ENCODE peak calls at places on chromosomes 2 and 18, in five cellular contexts. L, M, Z, X and U are unnamed samples.

GRCh38 chr2:235595420-235596010 is 101.7 kb downstream of the AGAP1 start:
- DNase-seq in M (peak), X (peak), Z (peak), L (peak), U (peak)

GRCh38 chr2:238108423-238109201 is 8.5 kb downstream of the ESPNL start:
- DNase-seq in L (peak), X (no peak), Z (no peak), M (no peak), U (peak)

GRCh38 chr2:10236571-10237391 is 65.9 kb upstream of the HPCAL1 start:
- DNase-seq in M (no peak), L (no peak), X (no peak), Z (peak), U (no peak)

GRCh38 chr2:32877587-32878162 is 69.1 kb upstream of the LTBP1 start:
- DNase-seq in X (no peak), Z (no peak), M (no peak), L (no peak), U (no peak)

GRCh38 chr18:12518326-12518725 is 110.6 kb downstream of the PRELID3A start:
- DNase-seq in X (no peak), L (no peak), M (peak), Z (no peak), U (no peak)

GRCh38 chr2:86035883-86036789 is 69.5 kb downstream of the POLR1A start:
- DNase-seq in M (peak), Z (peak), X (peak), L (no peak), U (peak)

GRCh38 chr2:178241852-178242551 is 47.7 kb downstream of the OSBPL6 start:
- DNase-seq in Z (peak), M (peak), L (no peak), X (no peak), U (no peak)

GRCh38 chr2:127811397-127811860 is 458 bp upstream of the WDR33 start:
- DNase-seq in M (no peak), L (no peak), Z (peak), X (no peak), U (no peak)

GRCh38 chr2:159044804-159045286 is 76.4 kb downstream of the TANC1 start:
- DNase-seq in Z (no peak), L (no peak), M (peak), X (no peak), U (no peak)

GRCh38 chr2:33215299-33215698 is 261.1 kb upstream of the RASGRP3 start:
- DNase-seq in L (no peak), X (no peak), Z (peak), M (peak), U (no peak)

GRCh38 chr2:164840458-164840929 is 1.1 kb downstream of the COBLL1 start:
- DNase-seq in L (peak), X (peak), M (peak), Z (peak), U (peak)